ENCODE peak calls at places on chromosomes 4 and X, in five cellular contexts. R is astrocyte, M is fibroblast of the aortic adventitia, Y is A172, C is EL. G is an unnamed sample.

GRCh38 chrX:123324628-123325027 is 140.6 kb downstream of the GRIA3 start:
- DNase-seq in R (peak), Y (no peak), C (peak), M (peak), G (no peak)

GRCh38 chrX:39972340-39972739 is 125.4 kb downstream of the BCOR start:
- DNase-seq in R (peak), C (peak), Y (peak), M (peak), G (no peak)

GRCh38 chr4:22444813-22445212 is 71.1 kb downstream of the ADGRA3 start:
- DNase-seq in R (no peak), Y (no peak), M (no peak), C (no peak), G (no peak)

GRCh38 chr4:3801521-3801920 is 35.3 kb downstream of the ADRA2C start:
- DNase-seq in M (no peak), C (no peak), Y (no peak), R (no peak), G (no peak)

GRCh38 chrX:10379848-10380247 is 223.1 kb downstream of the CLCN4 start:
- DNase-seq in M (no peak), R (no peak), Y (no peak), C (no peak), G (no peak)

GRCh38 chrX:103275947-103276567 is 493 bp downstream of the TCEAL5 start:
- DNase-seq in M (no peak), R (no peak), C (no peak), Y (no peak), G (no peak)

GRCh38 chrX:123720486-123720885 is 12.4 kb downstream of the THOC2 start:
- DNase-seq in M (no peak), C (no peak), Y (no peak), R (no peak), G (no peak)

GRCh38 chrX:71178908-71179307 is 34.3 kb downstream of the NLGN3 start:
- DNase-seq in M (peak), Y (peak), C (peak), R (peak), G (peak)

GRCh38 chr4:133982533-133983224 is 218.9 kb downstream of the PABPC4L start:
- DNase-seq in C (peak), M (no peak), Y (no peak), R (peak), G (no peak)

GRCh38 chr4:123922847-123923246 is 526.3 kb downstream of the SPRY1 start:
- DNase-seq in R (peak), C (peak), M (peak), Y (peak), G (no peak)

GRCh38 chr4:122668241-122668640 is 47.4 kb upstream of the IL21 start:
- DNase-seq in M (peak), R (peak), C (peak), Y (no peak), G (peak)

GRCh38 chr4:77142642-77143020 is 14.4 kb upstream of the CCNG2 start:
- DNase-seq in M (no peak), R (no peak), C (no peak), Y (no peak), G (no peak)

GRCh38 chr4:86975927-86976326 is 41.1 kb downstream of the AFF1 start:
- DNase-seq in M (no peak), Y (no peak), C (no peak), R (no peak), G (no peak)

GRCh38 chr4:47598896-47599295 is 113.8 kb downstream of the ATP10D start:
- DNase-seq in Y (no peak), C (no peak), M (no peak), R (no peak), G (no peak)

GRCh38 chr4:48902266-48902665 is 4.3 kb downstream of the OCIAD2 start:
- DNase-seq in M (peak), R (no peak), C (peak), Y (no peak), G (peak)